ENCODE peak calls at places on chromosomes 5 and 9, in five cellular contexts. One of them, this sample, is unnamed.

GRCh38 chr5:108345541-108346171 is 36.2 kb downstream of the FBXL17 start:
- DNase-seq in upper lobe of left lung: no peak
- DNase-seq in sigmoid colon: no peak
- DNase-seq in GM12891: no peak
- DNase-seq in stomach: no peak
- DNase-seq in this sample: no peak

GRCh38 chr9:69181908-69182353 is 7.9 kb downstream of the TJP2 start:
- DNase-seq in stomach: no peak
- DNase-seq in GM12891: no peak
- DNase-seq in sigmoid colon: no peak
- DNase-seq in upper lobe of left lung: no peak
- DNase-seq in this sample: no peak

GRCh38 chr9:105816202-105816744 is 121.9 kb downstream of the TMEM38B start:
- DNase-seq in stomach: no peak
- DNase-seq in upper lobe of left lung: no peak
- DNase-seq in GM12891: no peak
- DNase-seq in sigmoid colon: no peak
- DNase-seq in this sample: no peak

GRCh38 chr9:123299558-123300126 is 31.3 kb upstream of the STRBP start:
- DNase-seq in upper lobe of left lung: no peak
- DNase-seq in GM12891: no peak
- DNase-seq in sigmoid colon: peak
- DNase-seq in stomach: no peak
- DNase-seq in this sample: no peak

GRCh38 chr5:126694403-126694802 is 82.5 kb upstream of the LMNB1 start:
- DNase-seq in upper lobe of left lung: no peak
- DNase-seq in GM12891: no peak
- DNase-seq in stomach: no peak
- DNase-seq in sigmoid colon: no peak
- DNase-seq in this sample: no peak

GRCh38 chr5:180353226-180353962 is at the start of gene GFPT2:
- DNase-seq in GM12891: peak
- DNase-seq in sigmoid colon: peak
- DNase-seq in stomach: peak
- DNase-seq in upper lobe of left lung: peak
- DNase-seq in this sample: peak

GRCh38 chr9:77807295-77807694 is 159.2 kb upstream of the GNA14 start:
- DNase-seq in GM12891: no peak
- DNase-seq in sigmoid colon: no peak
- DNase-seq in upper lobe of left lung: no peak
- DNase-seq in stomach: no peak
- DNase-seq in this sample: no peak

GRCh38 chr5:32311404-32312193 is 1.1 kb downstream of the MTMR12 start:
- DNase-seq in stomach: no peak
- DNase-seq in GM12891: no peak
- DNase-seq in sigmoid colon: no peak
- DNase-seq in upper lobe of left lung: no peak
- DNase-seq in this sample: no peak

GRCh38 chr9:69379250-69379982 is 54.4 kb downstream of the ENTREP1 start:
- DNase-seq in sigmoid colon: no peak
- DNase-seq in GM12891: no peak
- DNase-seq in stomach: no peak
- DNase-seq in upper lobe of left lung: no peak
- DNase-seq in this sample: no peak

GRCh38 chr9:91247278-91247677 is 114.4 kb downstream of the AUH start:
- DNase-seq in sigmoid colon: no peak
- DNase-seq in upper lobe of left lung: no peak
- DNase-seq in GM12891: no peak
- DNase-seq in stomach: no peak
- DNase-seq in this sample: no peak

GRCh38 chr5:172493906-172494305 is 39.6 kb upstream of the SH3PXD2B start:
- DNase-seq in upper lobe of left lung: no peak
- DNase-seq in stomach: no peak
- DNase-seq in GM12891: no peak
- DNase-seq in sigmoid colon: peak
- DNase-seq in this sample: peak

GRCh38 chr5:104172976-104173375 is 610.4 kb upstream of the NUDT12 start:
- DNase-seq in stomach: no peak
- DNase-seq in upper lobe of left lung: no peak
- DNase-seq in GM12891: no peak
- DNase-seq in sigmoid colon: no peak
- DNase-seq in this sample: no peak

GRCh38 chr5:78503958-78504357 is 143.5 kb downstream of the SCAMP1 start:
- DNase-seq in GM12891: no peak
- DNase-seq in upper lobe of left lung: no peak
- DNase-seq in stomach: no peak
- DNase-seq in sigmoid colon: no peak
- DNase-seq in this sample: no peak

GRCh38 chr5:112653638-112654037 is 84.0 kb upstream of the APC start:
- DNase-seq in stomach: no peak
- DNase-seq in sigmoid colon: no peak
- DNase-seq in upper lobe of left lung: no peak
- DNase-seq in GM12891: no peak
- DNase-seq in this sample: no peak

GRCh38 chr5:24492231-24492630 is 152.5 kb downstream of the CDH10 start:
- DNase-seq in GM12891: no peak
- DNase-seq in upper lobe of left lung: no peak
- DNase-seq in stomach: no peak
- DNase-seq in sigmoid colon: no peak
- DNase-seq in this sample: no peak

GRCh38 chr9:26210338-26210851 is 532.2 kb upstream of the TUSC1 start:
- DNase-seq in GM12891: no peak
- DNase-seq in stomach: no peak
- DNase-seq in upper lobe of left lung: no peak
- DNase-seq in sigmoid colon: no peak
- DNase-seq in this sample: no peak

GRCh38 chr5:154801083-154801482 is 45.9 kb downstream of the LARP1 start:
- DNase-seq in GM12891: no peak
- DNase-seq in upper lobe of left lung: no peak
- DNase-seq in stomach: no peak
- DNase-seq in sigmoid colon: no peak
- DNase-seq in this sample: no peak

GRCh38 chr5:135174315-135175096 is 140.5 kb upstream of the PITX1 start:
- DNase-seq in stomach: no peak
- DNase-seq in GM12891: no peak
- DNase-seq in sigmoid colon: no peak
- DNase-seq in upper lobe of left lung: no peak
- DNase-seq in this sample: no peak

GRCh38 chr9:129557192-129558036 is 63.5 kb downstream of the C9orf50 start:
- DNase-seq in upper lobe of left lung: no peak
- DNase-seq in sigmoid colon: no peak
- DNase-seq in stomach: peak
- DNase-seq in GM12891: no peak
- DNase-seq in this sample: no peak

GRCh38 chr9:38713426-38713825 is 6.5 kb downstream of the FAM240B start:
- DNase-seq in upper lobe of left lung: no peak
- DNase-seq in sigmoid colon: no peak
- DNase-seq in GM12891: no peak
- DNase-seq in stomach: no peak
- DNase-seq in this sample: no peak

GRCh38 chr5:111961867-111962266 is 204.9 kb upstream of the NREP start:
- DNase-seq in stomach: no peak
- DNase-seq in upper lobe of left lung: no peak
- DNase-seq in GM12891: no peak
- DNase-seq in sigmoid colon: no peak
- DNase-seq in this sample: no peak

GRCh38 chr5:175809531-175810121 is 61.8 kb upstream of the CPLX2 start:
- DNase-seq in GM12891: no peak
- DNase-seq in sigmoid colon: no peak
- DNase-seq in upper lobe of left lung: no peak
- DNase-seq in stomach: no peak
- DNase-seq in this sample: no peak

GRCh38 chr5:93054424-93055165 is 526.4 kb downstream of the NR2F1-AS1 start:
- DNase-seq in upper lobe of left lung: no peak
- DNase-seq in stomach: no peak
- DNase-seq in GM12891: no peak
- DNase-seq in sigmoid colon: no peak
- DNase-seq in this sample: no peak

GRCh38 chr5:94691270-94691669 is 72.8 kb downstream of the SLF1 start:
- DNase-seq in sigmoid colon: no peak
- DNase-seq in upper lobe of left lung: no peak
- DNase-seq in GM12891: no peak
- DNase-seq in stomach: no peak
- DNase-seq in this sample: no peak

GRCh38 chr5:89280103-89281037 is 397.4 kb upstream of the MEF2C start:
- DNase-seq in GM12891: no peak
- DNase-seq in stomach: no peak
- DNase-seq in upper lobe of left lung: no peak
- DNase-seq in sigmoid colon: no peak
- DNase-seq in this sample: no peak

GRCh38 chr5:149073217-149073616 is 10.4 kb upstream of the SH3TC2 start:
- DNase-seq in GM12891: no peak
- DNase-seq in upper lobe of left lung: no peak
- DNase-seq in sigmoid colon: no peak
- DNase-seq in stomach: peak
- DNase-seq in this sample: no peak

GRCh38 chr9:98916660-98917059 is 27.0 kb upstream of the COL15A1 start:
- DNase-seq in upper lobe of left lung: no peak
- DNase-seq in GM12891: no peak
- DNase-seq in stomach: no peak
- DNase-seq in sigmoid colon: peak
- DNase-seq in this sample: no peak

GRCh38 chr5:56735845-56736641 is 79.3 kb upstream of the MAP3K1 start:
- DNase-seq in sigmoid colon: no peak
- DNase-seq in GM12891: no peak
- DNase-seq in stomach: no peak
- DNase-seq in upper lobe of left lung: no peak
- DNase-seq in this sample: no peak

GRCh38 chr9:93141771-93142483 is 7.9 kb upstream of the NINJ1 start:
- DNase-seq in stomach: no peak
- DNase-seq in GM12891: no peak
- DNase-seq in upper lobe of left lung: no peak
- DNase-seq in sigmoid colon: no peak
- DNase-seq in this sample: peak

GRCh38 chr5:122756263-122756911 is 18.5 kb upstream of the SNX2 start:
- DNase-seq in GM12891: peak
- DNase-seq in sigmoid colon: no peak
- DNase-seq in upper lobe of left lung: no peak
- DNase-seq in stomach: no peak
- DNase-seq in this sample: no peak

GRCh38 chr5:130116431-130116830 is 212.2 kb downstream of the CHSY3 start:
- DNase-seq in GM12891: no peak
- DNase-seq in stomach: no peak
- DNase-seq in upper lobe of left lung: no peak
- DNase-seq in sigmoid colon: no peak
- DNase-seq in this sample: no peak

GRCh38 chr5:135208555-135209494 is 174.8 kb upstream of the PITX1 start:
- DNase-seq in GM12891: no peak
- DNase-seq in stomach: peak
- DNase-seq in sigmoid colon: peak
- DNase-seq in upper lobe of left lung: no peak
- DNase-seq in this sample: peak

GRCh38 chr5:8906303-8906967 is 639.4 kb downstream of the SEMA5A start:
- DNase-seq in sigmoid colon: no peak
- DNase-seq in GM12891: no peak
- DNase-seq in upper lobe of left lung: no peak
- DNase-seq in stomach: no peak
- DNase-seq in this sample: no peak

GRCh38 chr5:74272019-74272775 is 368.3 kb downstream of the ENC1 start:
- DNase-seq in GM12891: no peak
- DNase-seq in sigmoid colon: no peak
- DNase-seq in upper lobe of left lung: no peak
- DNase-seq in stomach: no peak
- DNase-seq in this sample: no peak

GRCh38 chr5:121108725-121109124 is 644.6 kb downstream of the PRR16 start:
- DNase-seq in upper lobe of left lung: no peak
- DNase-seq in stomach: no peak
- DNase-seq in GM12891: no peak
- DNase-seq in sigmoid colon: no peak
- DNase-seq in this sample: no peak

GRCh38 chr9:73684601-73685000 is 532.9 kb downstream of the ANXA1 start:
- DNase-seq in upper lobe of left lung: no peak
- DNase-seq in sigmoid colon: no peak
- DNase-seq in GM12891: no peak
- DNase-seq in stomach: no peak
- DNase-seq in this sample: no peak

GRCh38 chr9:73680831-73681230 is 529.2 kb downstream of the ANXA1 start:
- DNase-seq in upper lobe of left lung: no peak
- DNase-seq in GM12891: no peak
- DNase-seq in sigmoid colon: no peak
- DNase-seq in stomach: no peak
- DNase-seq in this sample: no peak

GRCh38 chr9:73685786-73686185 is 534.1 kb downstream of the ANXA1 start:
- DNase-seq in sigmoid colon: no peak
- DNase-seq in upper lobe of left lung: no peak
- DNase-seq in stomach: no peak
- DNase-seq in GM12891: no peak
- DNase-seq in this sample: no peak

GRCh38 chr9:73689091-73689870 is 537.6 kb downstream of the ANXA1 start:
- DNase-seq in GM12891: no peak
- DNase-seq in upper lobe of left lung: no peak
- DNase-seq in stomach: no peak
- DNase-seq in sigmoid colon: no peak
- DNase-seq in this sample: no peak

GRCh38 chr9:73683862-73684591 is 532.4 kb downstream of the ANXA1 start:
- DNase-seq in upper lobe of left lung: no peak
- DNase-seq in stomach: no peak
- DNase-seq in GM12891: peak
- DNase-seq in sigmoid colon: no peak
- DNase-seq in this sample: no peak
- TF ChIP-seq POLR2AphosphoS5 in upper lobe of left lung: no peak
- TF ChIP-seq POLR2AphosphoS5 in stomach: no peak
- TF ChIP-seq POLR2AphosphoS5 in GM12891: no peak
- TF ChIP-seq POLR2AphosphoS5 in sigmoid colon: no peak
- TF ChIP-seq POLR2AphosphoS5 in this sample: no peak

GRCh38 chr5:153623906-153624765 is 133.7 kb downstream of the GRIA1 start:
- DNase-seq in upper lobe of left lung: no peak
- DNase-seq in stomach: no peak
- DNase-seq in sigmoid colon: no peak
- DNase-seq in GM12891: no peak
- DNase-seq in this sample: no peak
- TF ChIP-seq POLR2AphosphoS5 in upper lobe of left lung: no peak
- TF ChIP-seq POLR2AphosphoS5 in stomach: no peak
- TF ChIP-seq POLR2AphosphoS5 in sigmoid colon: no peak
- TF ChIP-seq POLR2AphosphoS5 in GM12891: no peak
- TF ChIP-seq POLR2AphosphoS5 in this sample: no peak

DNA sequence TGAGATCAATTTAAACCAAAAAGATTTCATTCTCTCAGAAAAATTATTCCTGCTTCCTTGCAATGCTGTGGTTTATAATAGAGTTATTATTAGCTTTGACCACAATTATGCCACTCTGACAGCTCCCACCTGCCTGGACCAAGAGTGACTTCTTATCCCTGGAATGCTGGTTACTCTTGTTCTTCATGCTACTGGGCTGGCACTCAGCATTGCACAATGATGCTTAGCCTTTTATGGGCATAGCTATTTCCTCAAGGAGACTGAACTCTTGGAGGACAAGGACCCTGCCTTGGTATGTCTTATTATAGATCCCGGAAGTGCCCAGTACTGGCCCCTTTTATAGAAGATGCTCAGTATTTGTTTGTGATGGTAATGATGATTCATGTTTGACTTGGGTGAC is 183.6 kb downstream of the SNX18 start:
- DNase-seq in sigmoid colon: no peak
- DNase-seq in stomach: no peak
- DNase-seq in upper lobe of left lung: peak
- DNase-seq in GM12891: no peak
- DNase-seq in this sample: no peak
- TF ChIP-seq POLR2AphosphoS5 in sigmoid colon: no peak
- TF ChIP-seq POLR2AphosphoS5 in stomach: no peak
- TF ChIP-seq POLR2AphosphoS5 in upper lobe of left lung: peak
- TF ChIP-seq POLR2AphosphoS5 in GM12891: no peak
- TF ChIP-seq POLR2AphosphoS5 in this sample: no peak

GRCh38 chr9:71725590-71726338 is 42.5 kb downstream of the CEMIP2 start:
- DNase-seq in sigmoid colon: no peak
- DNase-seq in GM12891: no peak
- DNase-seq in upper lobe of left lung: no peak
- DNase-seq in stomach: no peak
- DNase-seq in this sample: no peak
- TF ChIP-seq POLR2AphosphoS5 in sigmoid colon: no peak
- TF ChIP-seq POLR2AphosphoS5 in GM12891: no peak
- TF ChIP-seq POLR2AphosphoS5 in upper lobe of left lung: no peak
- TF ChIP-seq POLR2AphosphoS5 in stomach: no peak
- TF ChIP-seq POLR2AphosphoS5 in this sample: no peak